ENCODE peak calls at places on chromosomes 13 and 19, in nine cellular contexts. Y is A549; E is sigmoid colon; Z is CD8-positive, alpha-beta memory T cell; D is mucosa of descending colon; R is epithelial cell of esophagus; F is brain microvascular endothelial cell; Q is heart left ventricle; V is fibroblast of the aortic adventitia. S is an unnamed sample.

GRCh38 chr13:45269204-45269603 is 68.4 kb upstream of the KCTD4 start:
- DNase-seq in D (no peak), F (peak; percentile 7), E (no peak), Q (no peak), Y (no peak), V (peak; percentile 13), Z (no peak), R (no peak), S (peak; percentile 50)

GRCh38 chr13:62512194-62513141 is 1096.8 kb upstream of the PCDH20 start:
- DNase-seq in Y (peak; percentile 1), E (no peak), R (peak; percentile 53), V (no peak), D (peak; percentile 39), Z (no peak), Q (no peak), F (peak; percentile 0), S (peak; percentile 22)

GRCh38 chr13:74056829-74057564 is 77.2 kb downstream of the KLF12 start:
- DNase-seq in E (no peak), Y (no peak), Z (no peak), V (peak; percentile 21), Q (peak; percentile 86), F (no peak), D (no peak), R (peak; percentile 34), S (peak; percentile 20)

GRCh38 chr19:16143399-16144215 is at the start of gene HSH2D:
- DNase-seq in E (no peak), V (no peak), D (peak; percentile 96), Q (peak; percentile 35), Y (no peak), Z (peak; percentile 65), F (no peak), R (peak; percentile 67), S (no peak)

GRCh38 chr13:109093988-109094387 is 464.6 kb downstream of the MYO16 start:
- DNase-seq in Y (no peak), E (no peak), R (no peak), Q (no peak), D (no peak), F (no peak), V (no peak), Z (no peak), S (no peak)

GRCh38 chr13:33869005-33869404 is 51.1 kb downstream of the RFC3 start:
- DNase-seq in R (no peak), Z (no peak), D (no peak), V (no peak), Q (no peak), Y (no peak), E (no peak), F (no peak), S (no peak)

GRCh38 chr19:55646889-55647731 is 902 bp upstream of the CCDC106 start:
- DNase-seq in V (no peak), E (no peak), D (no peak), F (no peak), Q (no peak), R (no peak), Z (no peak), Y (no peak), S (no peak)

GRCh38 chr13:61286148-61286745 is 129.4 kb downstream of the PCDH20 start:
- DNase-seq in Y (no peak), Z (no peak), D (peak; percentile 12), F (no peak), E (no peak), R (peak; percentile 21), Q (no peak), V (no peak), S (no peak)

GRCh38 chr19:5285955-5286354 is 54.7 kb downstream of the PTPRS start:
- DNase-seq in F (no peak), V (no peak), Q (no peak), R (no peak), Y (no peak), D (no peak), Z (no peak), E (no peak), S (no peak)

GRCh38 chr19:13053761-13054604 is 48.7 kb downstream of the LYL1 start:
- DNase-seq in Y (no peak), Q (peak; percentile 95), R (peak; percentile 33), E (peak; percentile 95), F (peak; percentile 89), Z (no peak), D (peak; percentile 63), V (peak; percentile 97), S (peak; percentile 95)

GRCh38 chr13:110270507-110270906 is 36.5 kb downstream of the COL4A1 start:
- DNase-seq in V (no peak), Q (no peak), D (no peak), Y (no peak), Z (no peak), F (no peak), R (no peak), E (no peak), S (no peak)
- H3K4me3 ChIP-seq in V (no peak overlapping the region), Q (no peak overlapping the region), D (no peak overlapping the region), Y (no peak overlapping the region), Z (no peak overlapping the region), F (no peak overlapping the region), R (no peak overlapping the region), E (no peak overlapping the region), S (no peak overlapping the region)

GRCh38 chr13:23427342-23428182 is 5.9 kb downstream of the SACS start:
- DNase-seq in Z (no peak), V (peak; percentile 94), Y (peak; percentile 26), R (peak; percentile 87), F (peak; percentile 73), D (no peak), Q (peak; percentile 44), E (peak; percentile 93), S (peak; percentile 90)
- H3K4me3 ChIP-seq in Z (no peak overlapping the region), V (no peak overlapping the region), Y (peak overlapping the region; percentile 16), R (no peak overlapping the region), F (no peak overlapping the region), D (no peak overlapping the region), Q (peak overlapping the region; percentile 8), E (no peak overlapping the region), S (no peak overlapping the region)

DNA sequence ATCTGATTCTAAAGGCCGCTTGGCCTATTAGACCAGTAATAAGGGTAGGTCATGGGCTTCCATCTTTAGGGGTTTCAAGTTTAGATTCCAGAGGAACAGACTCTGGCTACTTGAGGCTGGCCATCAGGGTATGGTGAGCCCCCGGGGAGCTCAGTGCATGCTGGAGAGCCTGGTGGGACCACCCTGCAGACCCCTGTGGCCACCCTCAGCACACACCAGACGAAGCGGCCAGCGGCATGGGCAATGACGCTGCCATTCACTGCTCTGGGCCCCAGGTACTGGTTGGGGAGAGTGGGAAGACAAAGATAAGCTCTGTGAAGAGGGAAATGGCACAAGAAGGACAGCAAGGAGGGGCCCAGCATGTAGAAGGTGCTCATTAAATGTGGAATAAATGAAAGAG is 98.8 kb upstream of the SLC15A1 start:
- DNase-seq in Z (no peak), D (no peak), Q (no peak), E (no peak), Y (no peak), V (no peak), F (no peak), R (no peak), S (no peak)
- H3K4me3 ChIP-seq in Z (no peak overlapping the region), D (no peak overlapping the region), Q (no peak overlapping the region), E (no peak overlapping the region), Y (no peak overlapping the region), V (no peak overlapping the region), F (no peak overlapping the region), R (no peak overlapping the region), S (no peak overlapping the region)

DNA sequence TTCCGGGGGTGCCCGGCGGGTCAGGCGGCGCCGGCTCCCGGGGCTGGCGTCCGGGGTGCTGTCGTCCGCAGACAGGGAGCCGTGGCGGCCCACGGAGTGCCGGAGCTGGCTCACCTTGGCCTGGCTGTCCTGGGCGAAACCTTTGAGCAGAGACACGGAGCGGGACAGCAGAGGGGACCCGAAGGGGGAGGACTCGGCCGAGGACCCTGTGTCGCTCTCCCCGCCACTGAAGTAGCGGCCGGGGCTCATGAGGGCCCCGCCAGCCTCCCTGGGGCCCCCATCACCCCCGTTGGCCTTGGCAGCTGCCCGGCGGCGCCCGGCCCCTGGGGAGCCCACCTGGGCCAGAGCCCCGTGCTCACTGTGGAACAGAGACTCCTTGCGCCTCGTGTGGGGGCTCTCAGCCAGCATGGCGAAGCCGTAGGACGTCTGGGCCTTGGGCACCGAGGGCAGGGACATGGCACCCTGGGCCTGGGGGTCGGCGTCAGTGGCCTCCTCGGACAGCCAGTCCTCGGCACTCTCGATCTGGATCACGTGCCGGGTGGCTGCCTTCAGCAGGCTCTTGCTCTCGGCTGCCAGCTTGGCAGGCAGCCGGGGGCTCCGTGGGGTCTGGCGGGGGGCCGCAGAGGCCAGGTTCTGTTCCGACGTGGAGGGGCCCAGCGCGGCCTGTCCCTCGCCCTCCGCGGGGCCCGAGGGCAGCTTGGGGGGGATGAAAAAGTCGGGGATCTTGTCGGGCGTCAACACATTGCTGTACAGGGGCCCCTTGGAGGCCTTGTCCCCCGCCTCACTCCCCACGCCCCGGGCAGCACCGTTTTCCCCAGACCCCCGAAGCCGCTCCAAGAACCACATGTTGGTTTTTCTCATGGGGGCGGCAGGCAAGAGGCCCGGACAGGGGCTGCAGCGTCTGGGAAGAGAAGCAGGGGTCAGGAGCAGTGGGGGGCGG is 1.2 kb downstream of the C2CD4C start:
- DNase-seq in V (no peak), R (no peak), E (no peak), F (no peak), Z (no peak), Y (no peak), Q (no peak), D (no peak), S (no peak)
- H3K4me3 ChIP-seq in V (no peak overlapping the region), R (no peak overlapping the region), E (no peak overlapping the region), F (no peak overlapping the region), Z (no peak overlapping the region), Y (no peak overlapping the region), Q (peak overlapping the region; percentile 56), D (no peak overlapping the region), S (no peak overlapping the region)